ENCODE peak calls at places on chromosomes 4 and X, in four cellular contexts. F is IMR-90, X is H9, Y is mesendoderm. L is an unnamed sample.

GRCh38 chrX:47380268-47380667 is 9.9 kb downstream of the ZNF157 start:
- DNase-seq in F (no peak), X (no peak), Y (no peak), L (no peak)

GRCh38 chr4:76748649-76749048 is 149.3 kb downstream of the SOWAHB start:
- DNase-seq in F (peak), Y (peak), X (no peak), L (no peak)

GRCh38 chrX:55167124-55167523 is 53.0 kb upstream of the PAGE5 start:
- DNase-seq in F (no peak), Y (no peak), X (no peak), L (no peak)

GRCh38 chr4:12636191-12636590 is 847.9 kb downstream of the RAB28 start:
- DNase-seq in F (no peak), Y (no peak), X (no peak), L (no peak)

GRCh38 chr4:98611649-98612317 is 46.6 kb downstream of the TSPAN5 start:
- DNase-seq in X (no peak), Y (peak), F (no peak), L (no peak)

GRCh38 chr4:105305019-105305836 is 158.6 kb downstream of the TET2 start:
- DNase-seq in Y (no peak), X (no peak), F (no peak), L (no peak)

GRCh38 chrX:32744906-32745305 is 466.4 kb downstream of the DMD start:
- DNase-seq in X (no peak), F (no peak), Y (no peak), L (no peak)

GRCh38 chrX:106306391-106306947 is 138.4 kb downstream of the PWWP3B start:
- DNase-seq in Y (no peak), X (no peak), F (no peak), L (no peak)

GRCh38 chrX:20857746-20858145 is 516.5 kb upstream of the CNKSR2 start:
- DNase-seq in Y (peak), X (no peak), F (no peak), L (peak)

GRCh38 chr4:10183462-10183861 is 66.9 kb upstream of the WDR1 start:
- DNase-seq in X (no peak), Y (no peak), F (no peak), L (no peak)

DNA sequence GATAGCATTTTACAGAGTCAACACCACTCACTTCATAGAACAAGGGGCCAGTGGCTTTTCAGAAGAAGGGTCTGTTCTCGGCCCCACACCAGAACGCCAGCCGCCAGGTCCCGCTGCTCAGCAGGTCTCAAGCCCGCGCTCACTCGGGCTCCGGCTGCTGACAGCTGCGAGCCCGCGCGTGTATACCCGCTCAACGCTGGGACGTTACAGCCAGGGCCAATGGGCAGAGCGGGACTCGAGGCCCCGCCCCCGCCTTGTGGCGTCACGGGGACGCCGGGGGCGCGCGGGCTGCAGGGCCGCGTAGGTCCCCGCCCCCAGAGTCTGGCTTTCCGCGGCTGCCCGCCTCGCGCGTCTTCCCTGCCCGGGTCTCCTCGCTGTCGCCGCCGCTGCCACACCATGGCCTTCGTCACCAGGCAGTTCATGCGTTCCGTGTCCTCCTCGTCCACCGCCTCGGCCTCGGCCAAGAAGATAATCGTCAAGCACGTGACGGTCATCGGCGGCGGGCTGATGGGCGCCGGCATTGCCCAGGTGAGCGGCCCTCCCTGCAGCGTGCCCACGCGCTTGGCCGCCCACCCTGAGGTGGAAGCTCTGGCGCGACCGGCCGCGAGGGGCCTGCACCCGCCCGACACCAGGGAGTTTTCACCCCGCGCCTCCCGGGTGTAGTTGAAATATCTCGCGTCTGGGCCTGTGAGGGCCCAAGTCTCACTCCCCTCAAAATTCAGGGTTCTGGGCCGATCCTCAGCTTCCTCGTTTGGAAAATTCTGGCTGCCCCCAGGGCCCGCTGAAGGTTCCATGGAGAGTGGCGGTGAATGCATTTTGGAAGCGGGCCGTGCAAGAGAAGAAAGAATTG is at the start of gene HADH:
- DNase-seq in Y (peak), X (peak), F (peak), L (peak)
- H2BK15ac ChIP-seq in Y (no peak), X (no peak), F (no peak), L (peak)

GRCh38 chr4:3186609-3187008 is 62.4 kb upstream of the MSANTD1 start:
- DNase-seq in X (no peak), F (no peak), Y (no peak), L (no peak)
- H3K56ac ChIP-seq in X (no peak), F (no peak), Y (no peak), L (no peak)

DNA sequence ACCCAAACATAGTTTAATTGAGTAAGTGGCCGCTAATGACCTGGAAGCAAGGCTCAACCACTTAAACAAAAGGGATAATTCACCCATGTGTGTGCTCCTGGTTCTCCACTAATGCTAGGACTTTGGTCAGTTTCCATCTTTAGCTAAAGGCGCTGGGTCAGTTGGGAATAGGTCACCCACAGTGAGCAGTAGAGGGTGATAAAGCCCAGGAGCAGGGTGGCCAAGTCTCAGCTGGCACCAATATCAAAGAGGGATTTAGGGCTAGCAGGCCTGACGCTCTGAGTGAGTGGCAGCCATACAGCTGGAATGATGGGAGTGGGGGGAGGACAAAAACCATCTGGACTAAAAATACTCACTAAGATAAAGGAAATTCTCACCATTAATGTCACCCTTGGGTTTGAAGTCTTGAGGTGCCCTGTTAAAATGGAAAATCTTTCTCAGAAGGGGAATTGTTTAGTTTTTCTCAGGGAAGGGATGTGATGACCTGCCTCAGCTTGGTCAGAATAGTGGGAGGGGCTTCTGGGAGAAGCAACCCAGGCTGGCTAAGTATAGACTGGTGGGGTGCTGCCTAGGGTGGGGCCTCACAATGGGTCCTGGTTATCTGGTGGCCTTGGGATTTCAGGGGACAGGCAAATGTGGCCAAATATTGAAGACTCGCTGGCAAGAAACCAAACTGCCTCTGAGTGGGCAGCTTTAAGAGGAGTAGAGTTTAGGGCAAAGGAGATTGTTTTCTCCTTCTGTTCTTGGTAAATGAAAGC is 47.1 kb downstream of the TSC22D3 start:
- DNase-seq in Y (no peak), F (no peak), X (no peak), L (no peak)
- H2BK15ac ChIP-seq in Y (no peak), F (no peak), X (no peak), L (no peak)

GRCh38 chr4:73730854-73731253 is 9.5 kb upstream of the CXCL8 start:
- DNase-seq in Y (no peak), F (no peak), X (no peak), L (no peak)
- H3K56ac ChIP-seq in Y (no peak), F (no peak), X (no peak), L (no peak)

GRCh38 chr4:70901607-70901983 is 574 bp upstream of the MOB1B start:
- DNase-seq in F (no peak), Y (no peak), X (no peak), L (no peak)

GRCh38 chr4:70903282-70903603 is 1.1 kb downstream of the MOB1B start:
- DNase-seq in Y (peak), F (no peak), X (no peak), L (no peak)

GRCh38 chr4:70902577-70903281 is 560 bp downstream of the MOB1B start:
- DNase-seq in Y (peak), F (peak), X (no peak), L (no peak)

DNA sequence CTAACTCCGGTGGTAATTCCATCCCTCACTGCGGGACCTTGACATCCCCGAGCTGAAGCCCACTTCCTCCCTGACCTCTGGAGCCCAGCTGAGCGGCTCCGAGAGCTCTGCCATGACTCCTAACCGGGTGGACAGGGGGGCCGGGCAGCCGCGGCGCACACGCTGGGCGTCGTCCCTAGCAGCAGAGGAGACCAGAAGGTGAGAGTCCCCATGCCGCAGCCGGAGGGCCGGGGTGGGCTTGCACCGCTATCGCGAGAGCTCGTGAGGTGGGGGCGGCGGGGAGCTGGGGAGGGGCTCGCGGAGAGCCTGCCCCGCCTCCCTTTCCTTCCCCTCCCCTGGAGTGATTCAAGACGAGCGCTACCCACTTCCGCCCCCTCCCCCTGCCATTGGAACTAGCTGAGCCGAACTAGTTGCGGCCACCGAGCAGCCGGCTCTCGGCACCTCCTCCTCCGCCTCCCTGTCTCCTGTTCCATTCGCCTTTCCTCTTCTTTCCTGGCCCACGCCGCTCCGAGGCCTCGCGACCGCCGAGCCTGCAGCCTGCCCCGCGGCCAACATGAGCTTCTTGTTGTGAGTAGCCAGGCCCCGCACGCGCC is at the start of gene MOB1B:
- DNase-seq in F (peak), Y (peak), X (peak), L (peak)
- H2BK15ac ChIP-seq in F (peak), Y (no peak), X (no peak), L (no peak)

GRCh38 chr4:150332086-150332485 is 249.9 kb upstream of the MAB21L2 start:
- DNase-seq in F (no peak), X (no peak), Y (no peak), L (no peak)
- H3K56ac ChIP-seq in F (no peak), X (no peak), Y (no peak), L (no peak)

L was measured in H1.